ENCODE peak calls at places on chromosomes 5 and 9, in ten cellular contexts. M is WTC11, O is upper lobe of left lung, W is fibroblast of the aortic adventitia, T is uterus, N is astrocyte of the spinal cord, H is glutamatergic neuron, Z is GM20000, D is GM10248, F is endothelial cell. I is an unnamed sample.

GRCh38 chr5:65359569-65359968 is 122.2 kb downstream of the ADAMTS6 start:
- DNase-seq in M (no peak), O (no peak), W (no peak), T (no peak), N (no peak), H (no peak), Z (no peak), D (no peak), F (no peak), I (no peak)

GRCh38 chr5:104298518-104298917 is 735.9 kb upstream of the NUDT12 start:
- DNase-seq in M (no peak), O (no peak), W (no peak), T (no peak), N (no peak), H (no peak), Z (no peak), D (no peak), F (no peak), I (no peak)

GRCh38 chr5:95709967-95710650 is 21.0 kb upstream of the RHOBTB3 start:
- DNase-seq in M (peak), O (no peak), W (peak), T (peak), N (no peak), H (no peak), Z (no peak), D (no peak), F (no peak), I (no peak)

GRCh38 chr9:2726620-2727335 is 9.5 kb downstream of the KCNV2 start:
- DNase-seq in M (no peak), O (no peak), W (peak), T (no peak), N (no peak), H (no peak), Z (no peak), D (no peak), F (no peak), I (no peak)

GRCh38 chr5:115379622-115380344 is 83.3 kb upstream of the CCDC112 start:
- DNase-seq in M (no peak), O (no peak), W (no peak), T (no peak), N (peak), H (no peak), Z (peak), D (peak), F (no peak), I (peak)

GRCh38 chr5:142537938-142538337 is 148.0 kb downstream of the FGF1 start:
- DNase-seq in M (no peak), O (no peak), W (no peak), T (no peak), N (no peak), H (no peak), Z (no peak), D (no peak), F (no peak), I (no peak)

GRCh38 chr5:39712316-39713223 is 287.8 kb upstream of the DAB2 start:
- DNase-seq in M (no peak), O (no peak), W (no peak), T (no peak), N (no peak), H (no peak), Z (no peak), D (no peak), F (no peak), I (no peak)

GRCh38 chr5:35838370-35839042 is 18.2 kb upstream of the IL7R start:
- DNase-seq in M (no peak), O (no peak), W (no peak), T (no peak), N (no peak), H (no peak), Z (no peak), D (no peak), F (no peak), I (no peak)

GRCh38 chr9:35774907-35775635 is 16.3 kb upstream of the NPR2 start:
- DNase-seq in M (peak), O (no peak), W (no peak), T (no peak), N (no peak), H (no peak), Z (no peak), D (no peak), F (peak), I (no peak)

GRCh38 chr9:13443380-13444271 is 164.1 kb upstream of the MPDZ start:
- DNase-seq in M (no peak), O (no peak), W (peak), T (no peak), N (no peak), H (no peak), Z (no peak), D (no peak), F (no peak), I (no peak)

GRCh38 chr5:173645437-173645807 is 29.0 kb upstream of the BOD1 start:
- DNase-seq in M (peak), O (peak), W (peak), T (no peak), N (peak), H (no peak), Z (no peak), D (no peak), F (no peak), I (no peak)

GRCh38 chr5:82365744-82366228 is 87.6 kb upstream of the RPS23 start:
- DNase-seq in M (no peak), O (no peak), W (peak), T (no peak), N (peak), H (no peak), Z (no peak), D (no peak), F (no peak), I (no peak)

GRCh38 chr5:39599721-39600431 is 175.1 kb upstream of the DAB2 start:
- DNase-seq in M (no peak), O (no peak), W (peak), T (no peak), N (peak), H (no peak), Z (no peak), D (no peak), F (no peak), I (no peak)

GRCh38 chr5:1734908-1735289 is 64.7 kb downstream of the MRPL36 start:
- DNase-seq in M (no peak), O (no peak), W (no peak), T (no peak), N (no peak), H (no peak), Z (no peak), D (no peak), F (no peak), I (no peak)

GRCh38 chr9:138075961-138076649 is 198.5 kb downstream of the CACNA1B start:
- DNase-seq in M (no peak), O (no peak), W (no peak), T (peak), N (no peak), H (no peak), Z (no peak), D (no peak), F (no peak), I (no peak)

GRCh38 chr9:92986175-92987110 is 39.1 kb downstream of the FGD3 start:
- DNase-seq in M (no peak), O (no peak), W (peak), T (no peak), N (no peak), H (no peak), Z (no peak), D (peak), F (no peak), I (no peak)

GRCh38 chr9:101628173-101628572 is 33.4 kb upstream of the PPP3R2 start:
- DNase-seq in M (no peak), O (no peak), W (peak), T (no peak), N (peak), H (no peak), Z (no peak), D (no peak), F (peak), I (no peak)

GRCh38 chr5:136811551-136811950 is 446.2 kb upstream of the TRPC7 start:
- DNase-seq in M (no peak), O (no peak), W (peak), T (no peak), N (peak), H (no peak), Z (no peak), D (no peak), F (no peak), I (no peak)

GRCh38 chr5:143494162-143494561 is 90.7 kb upstream of the NR3C1 start:
- DNase-seq in M (no peak), O (no peak), W (peak), T (no peak), N (peak), H (no peak), Z (no peak), D (no peak), F (no peak), I (no peak)

GRCh38 chr5:83856898-83857297 is 136.2 kb upstream of the HAPLN1 start:
- DNase-seq in M (no peak), O (no peak), W (peak), T (no peak), N (no peak), H (no peak), Z (no peak), D (no peak), F (no peak), I (no peak)

GRCh38 chr5:89313044-89313443 is 430.1 kb upstream of the MEF2C start:
- DNase-seq in M (no peak), O (no peak), W (peak), T (no peak), N (peak), H (no peak), Z (no peak), D (no peak), F (no peak), I (no peak)

GRCh38 chr9:108142504-108143201 is 653.1 kb upstream of the KLF4 start:
- DNase-seq in M (peak), O (no peak), W (peak), T (peak), N (peak), H (no peak), Z (no peak), D (no peak), F (peak), I (no peak)

GRCh38 chr5:180315762-180316212 is 23.9 kb upstream of the MAPK9 start:
- DNase-seq in M (peak), O (peak), W (peak), T (peak), N (peak), H (peak), Z (peak), D (peak), F (peak), I (peak)

GRCh38 chr9:126524353-126525077 is 89.2 kb upstream of the LMX1B start:
- DNase-seq in M (no peak), O (no peak), W (no peak), T (no peak), N (no peak), H (no peak), Z (no peak), D (no peak), F (no peak), I (no peak)

GRCh38 chr5:74316064-74316586 is 324.4 kb downstream of the ENC1 start:
- DNase-seq in M (no peak), O (no peak), W (peak), T (peak), N (peak), H (no peak), Z (no peak), D (no peak), F (no peak), I (no peak)

GRCh38 chr9:94611638-94612068 is 18.0 kb upstream of the FBP2 start:
- DNase-seq in M (no peak), O (no peak), W (no peak), T (no peak), N (no peak), H (no peak), Z (no peak), D (no peak), F (no peak), I (no peak)

GRCh38 chr5:82351754-82352145 is 73.6 kb upstream of the RPS23 start:
- DNase-seq in M (no peak), O (no peak), W (peak), T (no peak), N (peak), H (no peak), Z (peak), D (peak), F (no peak), I (peak)

GRCh38 chr5:157476699-157477408 is 16.8 kb downstream of the NIPAL4 start:
- DNase-seq in M (peak), O (no peak), W (peak), T (no peak), N (peak), H (no peak), Z (peak), D (peak), F (peak), I (peak)

GRCh38 chr5:107135391-107135790 is 535.3 kb downstream of the EFNA5 start:
- DNase-seq in M (no peak), O (no peak), W (peak), T (no peak), N (peak), H (no peak), Z (no peak), D (no peak), F (no peak), I (no peak)

GRCh38 chr5:55205001-55205400 is 22.1 kb downstream of the MCIDAS start:
- DNase-seq in M (no peak), O (no peak), W (no peak), T (no peak), N (no peak), H (no peak), Z (no peak), D (no peak), F (no peak), I (no peak)

GRCh38 chr9:109831996-109832395 is 52.0 kb downstream of the PALM2AKAP2 start:
- DNase-seq in M (no peak), O (no peak), W (peak), T (no peak), N (no peak), H (no peak), Z (no peak), D (no peak), F (no peak), I (no peak)

GRCh38 chr5:93150311-93151012 is 430.6 kb downstream of the NR2F1-AS1 start:
- DNase-seq in M (no peak), O (no peak), W (no peak), T (no peak), N (no peak), H (no peak), Z (no peak), D (no peak), F (no peak), I (no peak)

GRCh38 chr5:43567967-43568366 is 11.1 kb upstream of the PAIP1 start:
- DNase-seq in M (no peak), O (no peak), W (no peak), T (no peak), N (no peak), H (no peak), Z (no peak), D (no peak), F (no peak), I (no peak)

GRCh38 chr5:136030956-136031611 is 2.3 kb downstream of the TGFBI start:
- DNase-seq in M (no peak), O (peak), W (no peak), T (no peak), N (no peak), H (no peak), Z (no peak), D (no peak), F (no peak), I (peak)

GRCh38 chr9:93107151-93107824 is 11.3 kb downstream of the CARD19 start:
- DNase-seq in M (no peak), O (no peak), W (no peak), T (peak), N (no peak), H (peak), Z (no peak), D (no peak), F (no peak), I (no peak)

GRCh38 chr5:23208959-23209431 is 298.4 kb upstream of the PRDM9 start:
- DNase-seq in M (peak), O (no peak), W (no peak), T (no peak), N (peak), H (no peak), Z (peak), D (peak), F (peak), I (peak)

GRCh38 chr9:123406691-123407536 is 50.9 kb downstream of the CRB2 start:
- DNase-seq in M (no peak), O (no peak), W (no peak), T (no peak), N (no peak), H (peak), Z (no peak), D (no peak), F (no peak), I (no peak)

GRCh38 chr5:9156282-9156681 is 389.6 kb downstream of the SEMA5A start:
- DNase-seq in M (peak), O (no peak), W (peak), T (peak), N (peak), H (peak), Z (peak), D (peak), F (peak), I (peak)

GRCh38 chr9:131959056-131959455 is 120.6 kb downstream of the MED27 start:
- DNase-seq in M (no peak), O (no peak), W (no peak), T (no peak), N (no peak), H (no peak), Z (no peak), D (no peak), F (no peak), I (no peak)

GRCh38 chr9:131951155-131951554 is 128.5 kb downstream of the MED27 start:
- DNase-seq in M (no peak), O (no peak), W (no peak), T (no peak), N (no peak), H (no peak), Z (no peak), D (no peak), F (no peak), I (no peak)

GRCh38 chr9:131950487-131950886 is 129.2 kb downstream of the MED27 start:
- DNase-seq in M (no peak), O (no peak), W (no peak), T (no peak), N (no peak), H (no peak), Z (no peak), D (no peak), F (no peak), I (no peak)

GRCh38 chr9:131951905-131952304 is 127.8 kb downstream of the MED27 start:
- DNase-seq in M (no peak), O (no peak), W (peak), T (no peak), N (peak), H (peak), Z (no peak), D (no peak), F (no peak), I (no peak)

GRCh38 chr9:131954299-131954698 is 125.4 kb downstream of the MED27 start:
- DNase-seq in M (no peak), O (no peak), W (no peak), T (no peak), N (no peak), H (no peak), Z (no peak), D (no peak), F (no peak), I (peak)
- TF ChIP-seq CTCF in M (no peak), O (no peak), W (no peak), T (no peak), N (peak), H (peak), Z (peak), D (peak), F (no peak), I (peak)

GRCh38 chr9:37266630-37267029 is 146.3 kb downstream of the ZCCHC7 start:
- DNase-seq in M (no peak), O (no peak), W (no peak), T (no peak), N (no peak), H (no peak), Z (no peak), D (no peak), F (no peak), I (no peak)

GRCh38 chr9:37259906-37260305 is 139.5 kb downstream of the ZCCHC7 start:
- DNase-seq in M (no peak), O (no peak), W (no peak), T (no peak), N (no peak), H (no peak), Z (no peak), D (no peak), F (no peak), I (no peak)

GRCh38 chr9:37264539-37264938 is 144.2 kb downstream of the ZCCHC7 start:
- DNase-seq in M (no peak), O (no peak), W (no peak), T (no peak), N (no peak), H (no peak), Z (no peak), D (no peak), F (no peak), I (no peak)

DNA sequence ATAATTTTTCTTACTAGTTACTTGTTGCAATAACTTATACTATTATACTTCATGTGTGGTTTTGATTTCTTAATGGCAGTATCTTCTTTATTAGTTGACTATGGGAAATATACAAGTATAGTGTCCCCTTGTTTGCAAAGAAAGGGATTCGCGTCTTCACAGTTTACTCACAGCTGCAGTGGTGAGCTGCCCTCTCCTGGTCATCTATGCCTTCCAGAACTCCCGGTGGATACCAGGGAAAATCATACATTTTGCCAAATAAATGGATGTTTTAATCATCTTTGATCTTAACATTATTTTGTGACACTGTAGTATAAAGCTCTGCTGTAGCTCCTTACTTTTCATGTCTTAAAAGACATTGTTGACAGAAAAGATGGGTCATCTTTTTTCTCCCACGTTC is 142.0 kb downstream of the ZCCHC7 start:
- DNase-seq in M (peak), O (no peak), W (peak), T (no peak), N (peak), H (peak), Z (no peak), D (no peak), F (peak), I (no peak)
- TF ChIP-seq CTCF in M (no peak), O (no peak), W (peak), T (no peak), N (peak), H (peak), Z (peak), D (peak), F (no peak), I (peak)

GRCh38 chr9:79572891-79573696 is 1.3 kb downstream of the TLE4 start:
- DNase-seq in M (peak), O (peak), W (no peak), T (peak), N (no peak), H (peak), Z (peak), D (peak), F (peak), I (peak)
- TF ChIP-seq CTCF in M (no peak), O (no peak), W (no peak), T (peak), N (no peak), H (no peak), Z (peak), D (peak), F (no peak), I (peak)

GRCh38 chr9:96152550-96152949 is 149.4 kb downstream of the HSD17B3 start:
- DNase-seq in M (no peak), O (no peak), W (no peak), T (no peak), N (no peak), H (no peak), Z (no peak), D (no peak), F (no peak), I (peak)

GRCh38 chr9:96149881-96150280 is 152.1 kb downstream of the HSD17B3 start:
- DNase-seq in M (no peak), O (no peak), W (no peak), T (no peak), N (no peak), H (no peak), Z (no peak), D (no peak), F (no peak), I (no peak)

GRCh38 chr9:96148634-96149138 is 153.3 kb downstream of the HSD17B3 start:
- DNase-seq in M (no peak), O (no peak), W (no peak), T (no peak), N (no peak), H (no peak), Z (no peak), D (no peak), F (no peak), I (no peak)

GRCh38 chr9:96149142-96149541 is 152.8 kb downstream of the HSD17B3 start:
- DNase-seq in M (no peak), O (no peak), W (no peak), T (no peak), N (no peak), H (no peak), Z (no peak), D (no peak), F (no peak), I (no peak)

DNA sequence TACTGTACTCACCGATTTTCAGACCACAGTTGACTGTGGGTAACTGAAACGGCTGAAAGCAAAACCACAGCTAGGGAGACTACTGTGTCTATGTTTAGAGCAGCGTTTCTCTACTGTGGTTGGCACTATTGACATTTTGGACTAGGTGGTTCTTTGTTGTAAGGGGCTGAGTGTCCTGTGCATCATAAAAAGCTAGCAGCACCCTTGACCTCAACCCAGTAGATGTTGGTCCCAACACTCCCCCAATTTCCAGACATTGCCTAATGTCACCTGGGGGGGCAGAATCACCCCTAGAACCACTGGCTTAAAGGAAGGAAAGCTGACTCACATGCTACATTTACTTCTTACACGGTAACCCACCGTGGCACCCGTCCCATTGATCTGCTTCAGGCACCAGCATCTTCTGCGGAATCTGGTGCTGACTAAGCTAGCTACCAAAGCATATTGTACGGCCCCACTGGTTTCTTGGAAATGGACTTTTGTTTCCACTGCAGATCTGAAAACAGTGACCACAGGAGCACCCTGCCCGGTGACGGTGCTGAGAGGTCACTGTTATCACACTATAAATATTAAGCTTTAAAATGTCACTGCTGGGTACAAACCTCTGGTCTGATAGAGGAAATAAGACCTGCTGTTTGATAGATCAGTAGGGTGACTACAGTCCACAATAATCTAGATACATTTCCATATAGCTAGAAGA is 151.5 kb downstream of the HSD17B3 start:
- DNase-seq in M (no peak), O (no peak), W (no peak), T (no peak), N (no peak), H (no peak), Z (peak), D (peak), F (no peak), I (peak)
- TF ChIP-seq CTCF in M (no peak), O (no peak), W (no peak), T (no peak), N (no peak), H (no peak), Z (no peak), D (no peak), F (no peak), I (no peak)